ENCODE peak calls at places on chromosomes 6 and 20, in four cellular contexts. F, M, Q and W are unnamed samples.

GRCh38 chr6:168198302-168199180 is 119.5 kb upstream of the FRMD1 start:
- DNase-seq in F (no peak), M (no peak), Q (peak; percentile 69), W (no peak)

GRCh38 chr6:11650711-11651110 is 113.2 kb downstream of the TMEM170B start:
- DNase-seq in F (no peak), M (no peak), Q (no peak), W (no peak)

GRCh38 chr6:13248053-13248452 is 80.3 kb downstream of the TBC1D7 start:
- DNase-seq in F (no peak), M (no peak), Q (no peak), W (no peak)

GRCh38 chr6:27332692-27333641 is 20.9 kb upstream of the POM121L2 start:
- DNase-seq in F (no peak), M (no peak), Q (no peak), W (no peak)

GRCh38 chr6:153702671-153703070 is 336.4 kb upstream of the OPRM1 start:
- DNase-seq in F (no peak), M (no peak), Q (no peak), W (no peak)

GRCh38 chr6:137882225-137882961 is 15.3 kb downstream of the TNFAIP3 start:
- DNase-seq in F (no peak), M (no peak), Q (no peak), W (no peak)

GRCh38 chr20:32343438-32343837 is 14.7 kb upstream of the ASXL1 start:
- DNase-seq in F (no peak), M (no peak), Q (no peak), W (no peak)

GRCh38 chr6:33927551-33927950 is 123.7 kb upstream of the MLN start:
- DNase-seq in F (no peak), M (no peak), Q (no peak), W (no peak)

GRCh38 chr6:33427585-33428218 is 7.8 kb downstream of the SYNGAP1 start:
- DNase-seq in F (no peak), M (peak; percentile 67), Q (peak; percentile 93), W (peak; percentile 71)

GRCh38 chr6:4402477-4402976 is 267.2 kb upstream of the ECI2 start:
- DNase-seq in F (no peak), M (no peak), Q (peak; percentile 32), W (no peak)

GRCh38 chr6:33812669-33813068 is 8.9 kb upstream of the MLN start:
- DNase-seq in F (no peak), M (peak; percentile 35), Q (peak; percentile 88), W (no peak)

GRCh38 chr6:151445482-151445881 is 6.4 kb downstream of the RMND1 start:
- DNase-seq in F (no peak), M (no peak), Q (no peak), W (no peak)

GRCh38 chr20:24060851-24061590 is 72.4 kb upstream of the GGTLC1 start:
- DNase-seq in F (no peak), M (no peak), Q (no peak), W (no peak)

GRCh38 chr6:21556968-21557721 is 36.4 kb upstream of the SOX4 start:
- DNase-seq in F (no peak), M (no peak), Q (no peak), W (no peak)

GRCh38 chr20:53262294-53262840 is 290.2 kb downstream of the TSHZ2 start:
- DNase-seq in F (no peak), M (no peak), Q (no peak), W (no peak)

GRCh38 chr6:121890307-121890910 is 455.0 kb downstream of the GJA1 start:
- DNase-seq in F (no peak), M (no peak), Q (no peak), W (no peak)

GRCh38 chr6:79399499-79399898 is 137.7 kb downstream of the LCA5 start:
- DNase-seq in F (no peak), M (no peak), Q (no peak), W (no peak)

GRCh38 chr6:20334334-20334733 is 67.3 kb upstream of the E2F3 start:
- DNase-seq in F (no peak), M (no peak), Q (no peak), W (no peak)

GRCh38 chr6:105174512-105174911 is 5.3 kb downstream of the POPDC3 start:
- DNase-seq in F (no peak), M (no peak), Q (no peak), W (no peak)

GRCh38 chr6:99130897-99131873 is 183.4 kb upstream of the FBXL4 start:
- DNase-seq in F (no peak), M (no peak), Q (no peak), W (no peak)

GRCh38 chr6:150930816-150931215 is 65.3 kb downstream of the MTHFD1L start:
- DNase-seq in F (no peak), M (no peak), Q (no peak), W (no peak)

GRCh38 chr6:116973992-116974391 is 97.0 kb downstream of the RFX6 start:
- DNase-seq in F (no peak), M (no peak), Q (no peak), W (no peak)

GRCh38 chr6:43926644-43927524 is 156.9 kb downstream of the VEGFA start:
- DNase-seq in F (peak; percentile 34), M (peak; percentile 72), Q (peak; percentile 52), W (peak; percentile 74)

GRCh38 chr6:160055378-160055777 is 66.2 kb upstream of the SLC22A1 start:
- DNase-seq in F (peak; percentile 12), M (no peak), Q (no peak), W (no peak)

GRCh38 chr6:93820465-93821082 is 401.2 kb upstream of the EPHA7 start:
- DNase-seq in F (no peak), M (no peak), Q (no peak), W (no peak)

GRCh38 chr6:41427642-41428401 is 92.4 kb downstream of the NCR2 start:
- DNase-seq in F (no peak), M (peak; percentile 89), Q (peak; percentile 93), W (peak; percentile 63)

GRCh38 chr6:11556308-11556707 is 18.8 kb downstream of the TMEM170B start:
- DNase-seq in F (no peak), M (no peak), Q (no peak), W (no peak)

GRCh38 chr6:17831135-17831534 is 124.4 kb upstream of the NUP153 start:
- DNase-seq in F (no peak), M (no peak), Q (no peak), W (no peak)

GRCh38 chr6:154805288-154805911 is 72.2 kb downstream of the SCAF8 start:
- DNase-seq in F (no peak), M (no peak), Q (no peak), W (no peak)

DNA sequence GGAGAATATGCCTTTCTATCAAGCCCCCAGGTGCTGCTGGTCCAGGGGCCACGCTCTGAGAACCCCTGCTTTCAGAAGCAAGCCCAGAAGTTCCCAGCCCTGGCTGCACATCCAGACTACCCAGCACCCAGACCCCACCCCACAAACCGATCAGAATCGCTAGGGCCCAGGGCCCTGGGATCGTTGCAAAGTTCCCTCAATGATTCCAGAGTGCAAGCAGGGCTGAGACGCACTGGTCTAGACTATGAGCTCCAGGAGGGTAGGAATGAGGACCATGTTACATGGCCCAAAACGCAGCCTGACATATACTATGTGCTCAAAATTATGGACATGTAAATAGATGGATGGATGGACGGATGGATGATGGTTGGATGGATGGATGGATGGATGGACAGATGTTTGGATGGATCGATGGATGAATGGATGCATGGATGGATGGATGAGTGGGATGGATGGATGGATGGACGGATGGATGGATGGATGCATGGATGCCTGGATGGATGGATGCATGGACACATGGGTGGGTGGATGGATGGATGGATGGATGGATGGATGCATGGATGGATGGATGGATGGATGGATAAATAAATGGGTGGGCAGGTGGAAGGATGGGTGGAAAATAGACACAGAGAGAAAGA is 194.1 kb downstream of the PREX1 start:
- DNase-seq in F (no peak), M (no peak), Q (no peak), W (no peak)
- TF ChIP-seq CTCF in F (no peak), M (no peak), Q (no peak), W (no peak)

DNA sequence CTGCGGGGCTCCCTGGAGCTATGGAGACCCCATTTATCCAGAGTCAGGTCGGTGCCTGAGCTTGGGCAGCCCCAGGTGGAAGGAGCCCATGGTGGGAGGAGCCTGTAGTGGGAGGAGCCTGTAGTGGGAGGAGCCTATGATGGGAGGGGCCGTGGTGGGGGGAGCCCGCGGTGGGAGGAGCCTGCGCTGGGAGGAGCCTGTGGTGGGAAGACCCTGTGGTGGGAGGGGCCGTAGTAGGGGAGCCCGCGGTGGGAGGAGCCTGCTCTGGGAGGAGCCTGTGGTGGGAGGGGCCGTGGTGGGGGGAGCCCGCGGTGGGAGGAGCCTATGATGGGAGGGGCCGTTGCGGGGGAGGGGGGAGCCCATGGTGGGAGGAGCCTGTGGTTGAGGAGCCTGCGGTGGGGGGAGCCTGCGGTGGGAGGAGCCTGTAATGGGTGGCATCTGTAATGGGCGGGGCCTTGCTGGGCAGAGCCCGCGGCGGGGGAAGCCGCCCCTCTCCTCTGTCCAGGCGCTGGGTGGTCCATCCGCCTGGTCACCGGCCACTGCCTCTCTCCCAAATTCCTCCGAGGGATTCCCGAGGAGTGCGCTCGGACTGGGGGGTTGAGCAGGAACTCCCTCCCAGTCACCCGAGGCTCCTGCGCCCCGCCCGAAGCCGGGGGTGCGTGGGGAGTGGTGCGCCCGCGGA is 567 bp upstream of the FNDC11 start:
- DNase-seq in F (peak; percentile 89), M (peak; percentile 85), Q (peak; percentile 93), W (peak; percentile 86)
- TF ChIP-seq POLR2AphosphoS5 in F (peak; percentile 11), M (no peak), Q (no peak), W (no peak)

GRCh38 chr6:165488624-165489295 is 174.3 kb downstream of the PDE10A start:
- DNase-seq in F (no peak), M (no peak), Q (peak; percentile 12), W (no peak)
- TF ChIP-seq CTCF in F (no peak), M (no peak), Q (no peak), W (no peak)

DNA sequence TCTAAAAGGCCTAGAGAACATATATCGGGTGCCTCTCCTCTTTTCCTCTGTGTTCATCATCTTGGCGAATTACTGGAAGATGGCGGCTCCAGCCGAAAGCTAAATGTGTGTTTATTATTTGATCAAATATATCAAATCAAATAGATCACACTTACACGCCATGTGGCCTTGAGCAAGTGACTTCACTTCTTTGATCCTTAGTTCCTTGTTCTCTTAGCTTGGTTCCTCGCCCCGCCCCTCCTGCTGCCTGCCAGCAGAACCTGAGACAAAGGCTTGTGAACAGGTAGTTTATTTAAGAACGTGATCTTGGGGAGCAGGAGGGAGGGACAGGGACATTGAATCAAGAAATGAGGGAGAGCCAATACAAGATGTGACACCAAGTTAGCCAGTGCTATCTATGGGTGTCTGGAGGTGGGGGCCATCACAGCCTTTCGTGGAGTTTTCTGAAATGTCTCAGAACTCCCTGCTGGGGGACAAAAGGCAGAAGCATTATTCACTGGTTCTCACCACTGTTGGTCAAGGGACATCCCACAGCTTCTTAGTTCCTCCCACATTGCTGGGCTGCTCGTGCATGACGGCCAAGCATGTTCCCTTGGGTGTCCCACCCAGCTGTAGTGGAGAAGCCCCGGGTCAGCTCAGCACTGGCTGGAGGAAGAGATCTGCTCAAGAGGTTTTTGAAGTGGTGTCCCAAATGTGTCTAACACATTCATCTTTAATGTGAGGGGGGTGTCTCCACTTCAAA is 44.9 kb upstream of the RNF24 start:
- DNase-seq in F (peak; percentile 71), M (peak; percentile 91), Q (peak; percentile 31), W (peak; percentile 80)
- TF ChIP-seq POLR2AphosphoS5 in F (no peak), M (peak; percentile 21), Q (no peak), W (no peak)